ENCODE peak calls at places on chromosomes 5 and 9, in nine cellular contexts. O is pancreas; E is CD4-positive, CD25-positive, alpha-beta regulatory T cell; C is ovary; W is neuronal stem cell; F is SK-N-MC; K is HCT116; P is astrocyte; N is mammary epithelial cell. Z is an unnamed sample. For H3K36me3, the result is how much of the 10 kb centered on the place peaks cover.

GRCh38 chr9:133712221-133713100 is 25.7 kb downstream of the SARDH start:
- DNase-seq in O (peak), E (no peak), C (peak), W (no peak), F (no peak), K (no peak), P (no peak), N (no peak), Z (no peak)

GRCh38 chr5:65066787-65067506 is 298.2 kb downstream of the CWC27 start:
- DNase-seq in O (no peak), E (no peak), C (no peak), W (no peak), F (no peak), K (no peak), P (no peak), N (no peak), Z (no peak)

GRCh38 chr5:167844173-167844572 is 447.3 kb upstream of the WWC1 start:
- DNase-seq in O (no peak), E (no peak), C (no peak), W (no peak), F (no peak), K (no peak), P (no peak), N (no peak), Z (no peak)

GRCh38 chr9:27453860-27454553 is 70.1 kb upstream of the IFNK start:
- DNase-seq in O (no peak), E (no peak), C (no peak), W (no peak), F (no peak), K (no peak), P (no peak), N (no peak), Z (no peak)

GRCh38 chr9:129866373-129867137 is 31.3 kb downstream of the USP20 start:
- DNase-seq in O (no peak), E (peak), C (no peak), W (no peak), F (no peak), K (no peak), P (no peak), N (no peak), Z (no peak)

GRCh38 chr9:78025186-78025585 is 6.4 kb downstream of the GNAQ start:
- DNase-seq in O (no peak), E (no peak), C (no peak), W (no peak), F (no peak), K (no peak), P (no peak), N (no peak), Z (no peak)

GRCh38 chr5:153276151-153276550 is 214.3 kb upstream of the GRIA1 start:
- DNase-seq in O (no peak), E (no peak), C (no peak), W (peak), F (peak), K (no peak), P (peak), N (peak), Z (no peak)

GRCh38 chr5:65326912-65327311 is 154.8 kb downstream of the ADAMTS6 start:
- DNase-seq in O (no peak), E (no peak), C (no peak), W (no peak), F (peak), K (no peak), P (peak), N (no peak), Z (no peak)

GRCh38 chr5:113447651-113448050 is 12.9 kb upstream of the TSSK1B start:
- DNase-seq in O (no peak), E (no peak), C (no peak), W (peak), F (no peak), K (no peak), P (no peak), N (no peak), Z (no peak)

GRCh38 chr5:138538943-138539627 is 4.0 kb downstream of the ETF1 start:
- DNase-seq in O (no peak), E (no peak), C (no peak), W (no peak), F (no peak), K (no peak), P (no peak), N (no peak), Z (no peak)

GRCh38 chr9:89874351-89875321 is 269.8 kb downstream of the GADD45G start:
- DNase-seq in O (no peak), E (no peak), C (no peak), W (no peak), F (no peak), K (no peak), P (no peak), N (no peak), Z (peak)
- H3K27ac ChIP-seq in O (no peak), E (no peak), C (peak), W (no peak), F (no peak), K (no peak), P (no peak), N (no peak), Z (peak)

GRCh38 chr5:178142642-178143041 is 11.0 kb downstream of the NHP2 start:
- DNase-seq in O (no peak), E (no peak), C (no peak), W (no peak), F (no peak), K (no peak), P (no peak), N (no peak), Z (no peak)
- H3K36me3 ChIP-seq in O (under half), E (half or more), C (under half), W (under half), F (half or more), K (under half), P (under half), N (under half), Z (half or more)

DNA sequence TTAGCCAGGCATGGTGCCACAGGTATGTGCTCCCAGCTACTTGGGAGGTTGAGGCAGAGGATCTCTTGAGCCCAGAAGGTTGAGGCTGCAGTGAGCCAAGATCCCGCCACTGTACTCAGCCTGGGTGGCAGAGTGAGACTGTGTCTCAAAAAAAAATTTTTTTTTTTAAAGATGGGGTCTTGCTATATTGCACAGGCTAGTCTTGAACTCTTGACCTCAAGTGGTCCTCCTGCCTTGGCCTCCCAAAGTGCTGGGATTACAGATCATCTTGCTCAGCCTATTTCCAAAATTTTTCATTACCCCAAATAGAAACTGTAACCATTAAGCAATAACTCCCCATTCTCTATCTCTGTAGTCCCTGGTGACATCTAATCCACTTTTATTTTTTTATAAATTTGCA is 4.4 kb upstream of the TBC1D13 start:
- DNase-seq in O (no peak), E (no peak), C (no peak), W (no peak), F (no peak), K (no peak), P (no peak), N (no peak), Z (no peak)
- H3K4me3 ChIP-seq in O (no peak), E (no peak), C (no peak), W (no peak), F (no peak), K (no peak), P (no peak), N (no peak), Z (no peak)

GRCh38 chr9:136341769-136342168 is 14.4 kb downstream of the GPSM1 start:
- DNase-seq in O (no peak), E (no peak), C (no peak), W (no peak), F (no peak), K (no peak), P (no peak), N (no peak), Z (no peak)

GRCh38 chr9:136341042-136341655 is 13.8 kb downstream of the GPSM1 start:
- DNase-seq in O (peak), E (no peak), C (no peak), W (no peak), F (no peak), K (no peak), P (no peak), N (no peak), Z (peak)

GRCh38 chr9:136343121-136343883 is 16.0 kb downstream of the GPSM1 start:
- DNase-seq in O (peak), E (no peak), C (no peak), W (no peak), F (no peak), K (no peak), P (no peak), N (no peak), Z (peak)

GRCh38 chr9:136343884-136344269 is 16.5 kb downstream of the GPSM1 start:
- DNase-seq in O (no peak), E (no peak), C (no peak), W (no peak), F (no peak), K (no peak), P (no peak), N (no peak), Z (no peak)

DNA sequence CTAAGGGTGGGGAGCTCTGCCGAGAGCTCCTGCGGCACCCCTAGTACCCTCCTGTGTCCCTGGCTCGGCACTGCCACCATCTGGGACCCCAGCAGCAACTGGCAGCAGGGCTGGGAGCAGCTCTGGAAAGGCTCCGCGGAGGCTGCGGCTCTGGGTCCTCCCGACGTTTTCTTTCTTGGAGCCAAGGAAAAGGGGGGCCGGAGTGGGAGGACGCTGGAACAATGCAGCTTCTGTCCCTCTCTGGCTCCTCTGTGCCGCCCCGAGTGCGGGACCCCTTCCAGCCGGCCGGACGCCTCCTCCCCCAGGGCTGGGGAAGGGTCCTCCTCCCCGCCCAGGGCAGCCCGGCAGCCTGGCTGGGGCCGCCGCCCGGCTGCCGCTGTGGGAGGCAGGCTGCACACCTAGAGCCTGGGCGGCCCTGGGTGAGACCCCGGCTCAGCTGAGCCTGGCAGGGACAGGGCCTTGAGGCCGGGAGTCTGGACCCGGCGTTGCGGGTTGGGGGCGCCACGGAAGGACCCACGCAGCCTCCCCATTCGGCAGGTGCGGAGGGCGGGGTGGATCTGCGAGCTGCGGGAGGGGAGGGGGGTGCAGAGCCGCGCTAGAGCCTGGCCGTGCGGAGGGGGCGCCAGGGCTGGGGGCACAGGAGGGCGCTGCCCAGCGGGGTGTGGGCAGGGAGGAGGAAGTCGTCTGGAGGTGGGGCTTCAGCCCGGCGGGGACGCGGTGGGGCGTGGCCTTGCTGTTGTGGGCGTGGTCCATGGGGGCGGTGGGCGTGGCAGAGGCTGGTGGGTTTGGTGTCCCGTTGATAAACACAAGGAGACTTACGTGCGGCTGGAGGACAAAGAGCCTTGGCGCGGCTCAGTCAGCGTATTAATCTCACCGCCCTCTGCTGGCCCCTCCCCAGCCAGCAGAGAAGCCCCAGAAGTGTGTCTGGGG is 15.1 kb downstream of the GPSM1 start:
- DNase-seq in O (peak), E (peak), C (peak), W (peak), F (no peak), K (no peak), P (peak), N (peak), Z (peak)
- H3K27ac ChIP-seq in O (peak), E (no peak), C (peak), W (peak), F (peak), K (peak), P (no peak), N (no peak), Z (peak)

GRCh38 chr9:99143661-99144060 is 38.7 kb downstream of the TGFBR1 start:
- DNase-seq in O (no peak), E (no peak), C (no peak), W (no peak), F (no peak), K (no peak), P (no peak), N (peak), Z (no peak)
- H3K36me3 ChIP-seq in O (under half), E (half or more), C (under half), W (under half), F (under half), K (under half), P (under half), N (under half), Z (under half)

GRCh38 chr5:35198681-35199080 is 31.6 kb downstream of the PRLR start:
- DNase-seq in O (no peak), E (no peak), C (no peak), W (no peak), F (no peak), K (no peak), P (no peak), N (no peak), Z (no peak)
- H3K4me3 ChIP-seq in O (no peak), E (no peak), C (no peak), W (no peak), F (no peak), K (no peak), P (no peak), N (no peak), Z (no peak)

Z was measured in heart right ventricle.